ENCODE peak calls at places on chromosomes 5 and 9, in seven cellular contexts. F is astrocyte, M is fibroblast of lung, K is HCT116, Z is OCI-LY7, V is MM.1S, O is hepatocyte. Y is an unnamed sample.

GRCh38 chr5:141757402-141757801 is 75.4 kb upstream of the ARAP3 start:
- DNase-seq in F (no peak), M (peak; percentile 29), K (peak; percentile 34), Z (no peak), V (no peak), O (peak; percentile 40), Y (peak; percentile 64)

GRCh38 chr9:129174724-129175514 is 3.1 kb downstream of the IER5L start:
- DNase-seq in F (peak; percentile 87), M (peak; percentile 91), K (peak; percentile 65), Z (peak; percentile 51), V (peak; percentile 31), O (peak; percentile 94), Y (peak; percentile 81)

GRCh38 chr5:172163346-172163745 is 24.7 kb downstream of the STK10 start:
- DNase-seq in F (no peak), M (no peak), K (no peak), Z (no peak), V (no peak), O (no peak), Y (no peak)

GRCh38 chr5:1140188-1140817 is 28.4 kb upstream of the SLC12A7 start:
- DNase-seq in F (peak; percentile 6), M (peak; percentile 28), K (peak; percentile 34), Z (peak; percentile 90), V (peak; percentile 84), O (peak; percentile 89), Y (peak; percentile 96)

GRCh38 chr9:76887003-76887821 is 18.7 kb downstream of the PRUNE2 start:
- DNase-seq in F (peak; percentile 31), M (no peak), K (no peak), Z (no peak), V (no peak), O (peak; percentile 38), Y (no peak)

GRCh38 chr5:130333089-130333488 is 428.8 kb downstream of the CHSY3 start:
- DNase-seq in F (peak; percentile 74), M (peak; percentile 26), K (peak; percentile 8), Z (no peak), V (no peak), O (no peak), Y (no peak)

GRCh38 chr9:93807166-93808013 is 147.8 kb downstream of the BARX1 start:
- DNase-seq in F (no peak), M (no peak), K (no peak), Z (no peak), V (no peak), O (no peak), Y (no peak)

GRCh38 chr9:76610009-76610352 is 151.0 kb downstream of the GCNT1 start:
- DNase-seq in F (peak; percentile 40), M (peak; percentile 92), K (no peak), Z (no peak), V (no peak), O (peak; percentile 69), Y (no peak)

GRCh38 chr9:98811051-98811650 is 3.7 kb downstream of the GALNT12 start:
- DNase-seq in F (peak; percentile 95), M (peak; percentile 96), K (no peak), Z (no peak), V (no peak), O (no peak), Y (no peak)

GRCh38 chr5:113043491-113043931 is 66.9 kb downstream of the DCP2 start:
- DNase-seq in F (no peak), M (peak; percentile 47), K (no peak), Z (peak; percentile 37), V (peak; percentile 26), O (peak; percentile 61), Y (no peak)

GRCh38 chr5:141958773-141959172 is 771 bp upstream of the PCDH12 start:
- DNase-seq in F (no peak), M (no peak), K (no peak), Z (no peak), V (no peak), O (no peak), Y (peak; percentile 15)

GRCh38 chr5:82018462-82018861 is 46.6 kb downstream of the ATG10 start:
- DNase-seq in F (peak; percentile 8), M (peak; percentile 32), K (no peak), Z (no peak), V (no peak), O (peak; percentile 51), Y (no peak)

GRCh38 chr5:178766936-178767912 is 36.8 kb upstream of the ZNF354A start:
- DNase-seq in F (no peak), M (no peak), K (no peak), Z (no peak), V (no peak), O (no peak), Y (no peak)

GRCh38 chr5:133565993-133566392 is 46.3 kb downstream of the FSTL4 start:
- DNase-seq in F (peak; percentile 9), M (peak; percentile 31), K (no peak), Z (peak; percentile 26), V (peak; percentile 46), O (peak; percentile 71), Y (no peak)

GRCh38 chr9:91948423-91949292 is 1.4 kb downstream of the ROR2 start:
- DNase-seq in F (peak; percentile 22), M (peak; percentile 50), K (peak; percentile 65), Z (no peak), V (peak; percentile 77), O (peak; percentile 88), Y (no peak)

GRCh38 chr5:134153241-134153640 is 23.5 kb downstream of the SKP1 start:
- DNase-seq in F (no peak), M (no peak), K (no peak), Z (no peak), V (no peak), O (no peak), Y (no peak)

GRCh38 chr9:34866614-34867013 is 91.5 kb upstream of the PHF24 start:
- DNase-seq in F (no peak), M (no peak), K (no peak), Z (no peak), V (no peak), O (no peak), Y (no peak)

GRCh38 chr9:89354471-89354870 is 36.2 kb downstream of the SECISBP2 start:
- DNase-seq in F (no peak), M (no peak), K (no peak), Z (no peak), V (no peak), O (no peak), Y (no peak)

GRCh38 chr5:132669455-132669820 is 4.4 kb upstream of the IL4 start:
- DNase-seq in F (no peak), M (no peak), K (no peak), Z (no peak), V (no peak), O (no peak), Y (no peak)

GRCh38 chr5:131983244-131983771 is 28.1 kb downstream of the ACSL6 start:
- DNase-seq in F (peak; percentile 55), M (no peak), K (no peak), Z (no peak), V (no peak), O (no peak), Y (no peak)

GRCh38 chr9:1262367-1262766 is 212.2 kb downstream of the DMRT2 start:
- DNase-seq in F (no peak), M (no peak), K (no peak), Z (no peak), V (no peak), O (no peak), Y (no peak)

GRCh38 chr9:115118471-115119156 is 657 bp upstream of the TNC start:
- DNase-seq in F (peak; percentile 90), M (peak; percentile 88), K (peak; percentile 50), Z (no peak), V (no peak), O (peak; percentile 83), Y (peak; percentile 77)

GRCh38 chr5:68419101-68419636 is 203.6 kb downstream of the PIK3R1 start:
- DNase-seq in F (no peak), M (no peak), K (no peak), Z (no peak), V (no peak), O (no peak), Y (peak; percentile 41)
- H3K4me2 ChIP-seq in F (peak overlapping the region; percentile 1), M (peak overlapping the region; percentile 15), K (peak overlapping the region; percentile 40), Z (no peak overlapping the region), V (no peak overlapping the region), O (peak overlapping the region; percentile 5), Y (peak overlapping the region; percentile 55)

GRCh38 chr9:3963266-3964019 is 336.4 kb downstream of the GLIS3 start:
- DNase-seq in F (peak; percentile 81), M (peak; percentile 85), K (no peak), Z (no peak), V (no peak), O (peak; percentile 27), Y (no peak)
- H3K27ac ChIP-seq in F (peak overlapping the region; percentile 45), M (peak overlapping the region; percentile 65), K (no peak overlapping the region), Z (no peak overlapping the region), V (no peak overlapping the region), O (peak overlapping the region; percentile 53), Y (no peak overlapping the region)

DNA sequence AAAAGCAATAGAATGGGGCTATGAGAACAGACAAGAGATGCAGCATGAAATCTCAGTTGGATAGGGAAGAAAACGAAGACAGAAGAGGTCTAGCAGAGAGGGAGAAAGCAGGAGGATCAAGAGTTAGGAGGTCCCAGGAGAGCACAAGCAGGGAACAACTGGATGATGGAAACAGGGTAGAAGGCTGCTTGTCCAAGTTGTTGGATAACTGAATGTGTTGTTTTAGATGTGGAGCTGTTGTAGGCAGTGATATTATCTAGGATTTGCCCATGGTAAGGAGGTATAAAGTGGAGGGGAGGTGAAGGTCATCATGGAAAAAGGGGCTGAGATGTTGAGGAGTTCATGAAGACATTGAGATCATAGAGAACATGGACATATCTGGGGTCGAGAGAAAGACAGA is 12.4 kb upstream of the RHOBTB3 start:
- DNase-seq in F (no peak), M (no peak), K (no peak), Z (no peak), V (no peak), O (no peak), Y (no peak)
- H3K4me3 ChIP-seq in F (no peak overlapping the region), M (no peak overlapping the region), K (no peak overlapping the region), Z (no peak overlapping the region), V (peak overlapping the region; percentile 17), O (no peak overlapping the region), Y (no peak overlapping the region)

GRCh38 chr5:154653764-154654483 is 101.3 kb upstream of the LARP1 start:
- DNase-seq in F (no peak), M (no peak), K (no peak), Z (no peak), V (no peak), O (no peak), Y (no peak)
- H3K4me2 ChIP-seq in F (no peak overlapping the region), M (peak overlapping the region; percentile 83), K (no peak overlapping the region), Z (peak overlapping the region; percentile 13), V (no peak overlapping the region), O (peak overlapping the region; percentile 60), Y (no peak overlapping the region)

GRCh38 chr9:110521211-110521610 is 58.3 kb downstream of the SVEP1 start:
- DNase-seq in F (no peak), M (no peak), K (no peak), Z (no peak), V (no peak), O (no peak), Y (no peak)

GRCh38 chr9:110528645-110529044 is 50.9 kb downstream of the SVEP1 start:
- DNase-seq in F (no peak), M (no peak), K (no peak), Z (no peak), V (no peak), O (no peak), Y (no peak)

GRCh38 chr9:110531776-110532175 is 47.8 kb downstream of the SVEP1 start:
- DNase-seq in F (peak; percentile 74), M (peak; percentile 65), K (no peak), Z (no peak), V (peak; percentile 9), O (no peak), Y (no peak)

GRCh38 chr9:110526426-110526825 is 53.1 kb downstream of the SVEP1 start:
- DNase-seq in F (peak; percentile 74), M (peak; percentile 96), K (no peak), Z (no peak), V (no peak), O (no peak), Y (no peak)
- H3K27ac ChIP-seq in F (no peak overlapping the region), M (no peak overlapping the region), K (no peak overlapping the region), Z (no peak overlapping the region), V (no peak overlapping the region), O (no peak overlapping the region), Y (no peak overlapping the region)